ENCODE peak calls at places on chromosomes 7 and 10, in nine cellular contexts. Q is mucosa of gallbladder; C is T-helper 2 cell; B is stimulated activated naive CD4-positive, alpha-beta T cell; O is left colon; N is BJ; M is stimulated activated CD4-positive, alpha-beta T cell treated with anti-CD3 and anti-CD28 coated beads, Interleukin-15, amount 100 ng/mL, for 1 hour; A is NCI-H2081; J is stimulated activated effector memory CD8-positive, alpha-beta T cell treated with anti-CD3 and anti-CD28 coated beads, Interleukin-12 subunit alpha, Interleukin-12 subunit beta, amount 100 ng/mL, for 72 hours. P is an unnamed sample.
A peak's percentile ranks its signal among the peaks of the same experiment; 100 is the strongest.

GRCh38 chr10:75553550-75553949 is 122.1 kb downstream of the LRMDA start:
- DNase-seq in Q (no peak), C (no peak), B (no peak), O (no peak), N (no peak), M (no peak), A (no peak), J (no peak), P (no peak)

GRCh38 chr7:1024876-1025746 is 19.2 kb upstream of the GPR146 start:
- DNase-seq in Q (no peak), C (no peak), B (no peak), O (no peak), N (no peak), M (no peak), A (no peak), J (no peak), P (no peak)

GRCh38 chr7:100632951-100633717 is 8.2 kb downstream of the TFR2 start:
- DNase-seq in Q (peak; percentile 32), C (no peak), B (peak; percentile 16), O (peak; percentile 68), N (no peak), M (peak; percentile 39), A (peak; percentile 25), J (peak; percentile 83), P (peak; percentile 71)

GRCh38 chr10:84715911-84716310 is 387.5 kb downstream of the CCSER2 start:
- DNase-seq in Q (no peak), C (no peak), B (no peak), O (peak; percentile 19), N (no peak), M (no peak), A (peak; percentile 9), J (no peak), P (no peak)

GRCh38 chr7:158028971-158029370 is 558.7 kb downstream of the PTPRN2 start:
- DNase-seq in Q (no peak), C (no peak), B (no peak), O (no peak), N (no peak), M (no peak), A (no peak), J (no peak), P (no peak)

GRCh38 chr10:73774637-73775036 is 7.2 kb upstream of the CHCHD1 start:
- DNase-seq in Q (no peak), C (no peak), B (no peak), O (no peak), N (no peak), M (no peak), A (peak; percentile 1), J (no peak), P (no peak)

GRCh38 chr10:34046651-34047050 is 712.2 kb upstream of the NRP1 start:
- DNase-seq in Q (no peak), C (no peak), B (no peak), O (no peak), N (no peak), M (no peak), A (no peak), J (no peak), P (no peak)

GRCh38 chr10:7563368-7563767 is 103.4 kb downstream of the ITIH5 start:
- DNase-seq in Q (peak; percentile 47), C (no peak), B (no peak), O (peak; percentile 36), N (no peak), M (no peak), A (no peak), J (no peak), P (no peak)

GRCh38 chr7:13067036-13067435 is 379.6 kb downstream of the ARL4A start:
- DNase-seq in Q (no peak), C (no peak), B (no peak), O (no peak), N (no peak), M (no peak), A (no peak), J (no peak), P (no peak)

GRCh38 chr7:116628971-116629586 is 42.9 kb upstream of the MET start:
- DNase-seq in Q (peak; percentile 64), C (no peak), B (no peak), O (peak; percentile 27), N (no peak), M (no peak), A (no peak), J (no peak), P (no peak)

GRCh38 chr10:91197044-91197651 is 23.3 kb upstream of the PCGF5 start:
- DNase-seq in Q (no peak), C (no peak), B (no peak), O (no peak), N (no peak), M (no peak), A (no peak), J (no peak), P (no peak)

GRCh38 chr10:106999118-106999707 is 165.3 kb downstream of the SORCS1 start:
- DNase-seq in Q (no peak), C (no peak), B (no peak), O (no peak), N (no peak), M (no peak), A (no peak), J (no peak), P (no peak)

GRCh38 chr10:24894728-24895127 is 57.7 kb downstream of the PRTFDC1 start:
- DNase-seq in Q (no peak), C (no peak), B (no peak), O (peak; percentile 28), N (no peak), M (no peak), A (no peak), J (peak; percentile 62), P (no peak)

P was measured in GM06990.